ENCODE peak calls at places on chromosome 1, in nine cellular contexts. T, Y, C, H, E, K, M, A and U are unnamed samples.

GRCh38 chr1:170360601-170361000 is 171.4 kb upstream of the GORAB start:
- DNase-seq in T (no peak), Y (no peak), K (no peak), A (no peak), E (no peak), H (no peak), M (no peak), C (no peak), U (no peak)

GRCh38 chr1:246497331-246497915 is 9.7 kb downstream of the SMYD3 start:
- DNase-seq in H (no peak), Y (no peak), E (no peak), M (no peak), T (peak; percentile 71), K (peak; percentile 44), C (peak; percentile 26), A (no peak), U (peak; percentile 71)

GRCh38 chr1:234899041-234899787 is 229.4 kb downstream of the TOMM20 start:
- DNase-seq in H (no peak), E (peak; percentile 53), T (no peak), M (peak; percentile 71), Y (no peak), A (peak; percentile 57), K (no peak), C (no peak), U (peak; percentile 60)

GRCh38 chr1:170166518-170167180 is 20.9 kb downstream of the NTMT2 start:
- DNase-seq in H (no peak), M (no peak), C (no peak), T (no peak), E (no peak), Y (no peak), K (no peak), A (no peak), U (no peak)

GRCh38 chr1:166327886-166328285 is 161.1 kb upstream of the FAM78B start:
- DNase-seq in H (no peak), E (no peak), Y (no peak), T (no peak), K (no peak), M (no peak), C (no peak), A (no peak), U (no peak)

GRCh38 chr1:181951213-181951612 is 110.3 kb downstream of the ZNF648 start:
- DNase-seq in E (no peak), C (no peak), H (no peak), Y (no peak), K (no peak), A (no peak), M (no peak), T (no peak), U (no peak)

GRCh38 chr1:225834417-225835329 is 24.7 kb downstream of the EPHX1 start:
- DNase-seq in H (no peak), T (no peak), M (peak; percentile 68), Y (no peak), A (peak; percentile 78), K (no peak), C (no peak), E (peak; percentile 63), U (no peak)

GRCh38 chr1:100860397-100860991 is 34.1 kb downstream of the EXTL2 start:
- DNase-seq in M (no peak), E (no peak), T (no peak), Y (no peak), K (no peak), H (no peak), C (no peak), A (no peak), U (peak; percentile 53)

GRCh38 chr1:33563702-33564101 is 91.3 kb downstream of the ZSCAN20 start:
- DNase-seq in Y (no peak), M (no peak), T (no peak), H (no peak), K (no peak), C (no peak), E (no peak), A (no peak), U (no peak)

GRCh38 chr1:13494025-13494424 is 19.8 kb downstream of the LRRC38 start:
- DNase-seq in E (no peak), T (peak; percentile 62), H (no peak), C (no peak), K (no peak), M (no peak), Y (no peak), A (no peak), U (no peak)

GRCh38 chr1:219794085-219794743 is 134.1 kb downstream of the SLC30A10 start:
- DNase-seq in M (no peak), C (no peak), E (no peak), H (peak; percentile 82), T (no peak), K (no peak), Y (no peak), A (no peak), U (no peak)

GRCh38 chr1:47232187-47232874 is at the start of gene TAL1:
- DNase-seq in C (peak; percentile 66), K (no peak), M (peak; percentile 27), T (peak; percentile 27), E (no peak), H (no peak), A (no peak), Y (no peak), U (no peak)

DNA sequence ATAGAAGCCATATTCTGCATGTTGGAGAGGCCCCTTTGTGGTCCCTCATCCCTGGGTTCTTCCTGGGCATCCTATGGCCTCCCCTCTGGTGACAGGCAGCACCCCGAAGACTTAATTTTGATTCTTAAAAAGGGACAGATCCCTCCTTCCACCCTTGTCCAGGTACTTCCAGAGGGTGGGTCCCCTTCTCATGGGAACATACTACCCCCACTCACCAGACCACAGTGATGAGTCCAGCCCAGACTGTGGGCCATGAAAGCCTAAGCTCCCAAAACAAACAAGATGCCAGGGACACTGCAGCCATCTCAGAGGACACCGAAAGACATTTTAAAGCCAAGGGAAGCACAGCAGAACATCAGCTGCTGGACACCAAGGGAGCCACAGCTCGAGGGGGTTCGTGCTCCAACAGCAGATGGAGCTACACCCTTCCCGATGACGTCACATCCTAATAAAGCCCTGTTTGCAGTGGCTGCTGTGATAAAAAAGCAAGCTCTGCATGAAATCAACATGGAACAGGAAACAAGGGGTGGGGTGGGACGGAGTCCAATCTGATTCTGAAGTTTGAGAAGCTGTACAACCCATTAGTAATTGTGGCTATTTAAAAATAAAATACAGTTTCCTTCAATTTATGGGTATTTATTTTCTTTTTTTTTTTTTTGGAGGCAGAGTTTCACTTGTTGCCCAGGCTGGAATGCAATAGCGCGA is 32.4 kb downstream of the GNB1 start:
- DNase-seq in E (peak; percentile 48), T (no peak), M (peak; percentile 95), C (peak; percentile 32), K (peak; percentile 28), Y (peak; percentile 80), A (peak; percentile 92), H (peak; percentile 94), U (peak; percentile 93)
- TF ChIP-seq CTCF in E (no peak), T (no peak), M (no peak), C (no peak), K (no peak), Y (no peak), A (peak; percentile 80), H (peak; percentile 31), U (peak; percentile 72)

GRCh38 chr1:41038110-41038509 is 16.6 kb upstream of the SLFNL1 start:
- DNase-seq in E (no peak), H (no peak), M (no peak), C (no peak), K (no peak), T (no peak), A (no peak), Y (no peak), U (no peak)
- TF ChIP-seq CTCF in E (no peak), H (no peak), M (no peak), C (no peak), K (no peak), T (no peak), A (peak; percentile 25), Y (no peak), U (peak; percentile 50)

GRCh38 chr1:187471555-187471954 is 642.8 kb downstream of the PLA2G4A start:
- DNase-seq in C (no peak), K (no peak), T (no peak), M (no peak), H (no peak), A (no peak), E (no peak), Y (no peak), U (no peak)

GRCh38 chr1:187474266-187474665 is 645.5 kb downstream of the PLA2G4A start:
- DNase-seq in E (no peak), C (no peak), A (no peak), T (no peak), K (no peak), H (no peak), M (no peak), Y (no peak), U (no peak)

GRCh38 chr1:187477103-187477502 is 648.4 kb downstream of the PLA2G4A start:
- DNase-seq in M (no peak), C (no peak), Y (no peak), E (no peak), A (no peak), T (no peak), K (no peak), H (no peak), U (no peak)

GRCh38 chr1:187481581-187482148 is 652.9 kb downstream of the PLA2G4A start:
- DNase-seq in Y (no peak), E (no peak), H (no peak), T (no peak), M (no peak), K (no peak), C (no peak), A (no peak), U (no peak)

GRCh38 chr1:187476671-187477070 is 647.9 kb downstream of the PLA2G4A start:
- DNase-seq in E (no peak), Y (no peak), T (no peak), M (no peak), A (no peak), H (no peak), C (no peak), K (no peak), U (no peak)
- TF ChIP-seq CTCF in E (no peak), Y (no peak), T (no peak), M (no peak), A (peak; percentile 44), H (peak; percentile 2), C (peak; percentile 44), K (no peak), U (peak; percentile 63)

GRCh38 chr1:153647375-153647714 is 11.2 kb upstream of the SNAPIN start:
- DNase-seq in H (no peak), T (no peak), K (no peak), C (no peak), M (no peak), E (no peak), A (no peak), Y (no peak), U (no peak)
- TF ChIP-seq CTCF in H (no peak), T (no peak), K (no peak), C (no peak), M (no peak), E (no peak), A (no peak), Y (no peak), U (no peak)

GRCh38 chr1:54342764-54343687 is 63.2 kb downstream of the SSBP3 start:
- DNase-seq in H (no peak), E (no peak), C (no peak), Y (no peak), K (no peak), M (no peak), T (no peak), A (peak; percentile 13), U (no peak)
- TF ChIP-seq CTCF in H (no peak), E (no peak), C (no peak), Y (no peak), K (no peak), M (no peak), T (no peak), A (no peak), U (peak; percentile 27)

GRCh38 chr1:19596065-19596718 is 47.9 kb upstream of the NBL1 start:
- DNase-seq in T (no peak), H (no peak), K (peak; percentile 22), Y (peak; percentile 32), C (no peak), A (no peak), E (no peak), M (no peak), U (peak; percentile 25)
- TF ChIP-seq CTCF in T (no peak), H (no peak), K (no peak), Y (no peak), C (no peak), A (no peak), E (no peak), M (no peak), U (no peak)